ENCODE peak calls at places on chromosomes 11 and 22, in seven cellular contexts. W is HepG2, O is RWPE1, M is kidney, X is Caco-2, T is MCF 10A, B is astrocyte of the spinal cord. K is an unnamed sample.

GRCh38 chr11:20611892-20612291 is 12.5 kb downstream of the SLC6A5 start:
- DNase-seq in W (peak; percentile 25), O (no peak), M (no peak), X (no peak), T (peak; percentile 76), B (no peak), K (no peak)

GRCh38 chr11:75668508-75669297 is at the start of gene MAP6:
- DNase-seq in W (no peak), O (peak; percentile 38), M (no peak), X (peak; percentile 81), T (no peak), B (peak; percentile 10), K (peak; percentile 61)

GRCh38 chr22:47382164-47382890 is 619.9 kb downstream of the TBC1D22A start:
- DNase-seq in W (no peak), O (no peak), M (peak; percentile 32), X (no peak), T (no peak), B (no peak), K (no peak)

GRCh38 chr11:110761994-110762393 is 49.8 kb upstream of the ARHGAP20 start:
- DNase-seq in W (no peak), O (no peak), M (no peak), X (no peak), T (no peak), B (no peak), K (no peak)

GRCh38 chr11:35549787-35550186 is 24.4 kb upstream of the PAMR1 start:
- DNase-seq in W (no peak), O (peak; percentile 59), M (no peak), X (peak; percentile 16), T (peak; percentile 64), B (peak; percentile 98), K (peak; percentile 18)

GRCh38 chr22:23147632-23148387 is 2.5 kb downstream of the RAB36 start:
- DNase-seq in W (peak; percentile 21), O (no peak), M (no peak), X (peak; percentile 51), T (peak; percentile 54), B (peak; percentile 39), K (no peak)

GRCh38 chr11:7060828-7061227 is 28.0 kb upstream of the RBMXL2 start:
- DNase-seq in W (no peak), O (no peak), M (no peak), X (no peak), T (peak; percentile 5), B (peak; percentile 40), K (no peak)

GRCh38 chr22:29879738-29880137 is 3.2 kb upstream of the MTMR3 start:
- DNase-seq in W (no peak), O (peak; percentile 5), M (no peak), X (peak; percentile 25), T (no peak), B (no peak), K (no peak)

GRCh38 chr11:114070464-114071139 is 11.1 kb downstream of the ZBTB16 start:
- DNase-seq in W (no peak), O (no peak), M (no peak), X (no peak), T (no peak), B (no peak), K (no peak)

GRCh38 chr11:122758974-122759373 is 79.3 kb upstream of the CRTAM start:
- DNase-seq in W (no peak), O (peak; percentile 25), M (no peak), X (no peak), T (peak; percentile 51), B (peak; percentile 77), K (no peak)

GRCh38 chr22:46574993-46575914 is 37.8 kb upstream of the CELSR1 start:
- DNase-seq in W (peak; percentile 84), O (no peak), M (peak; percentile 81), X (peak; percentile 62), T (peak; percentile 16), B (no peak), K (no peak)

GRCh38 chr22:42162728-42163489 is 32.3 kb upstream of the CYP2D6 start:
- DNase-seq in W (no peak), O (peak; percentile 55), M (no peak), X (no peak), T (peak; percentile 75), B (no peak), K (no peak)

GRCh38 chr22:44729391-44730012 is 22.9 kb upstream of the ARHGAP8 start:
- DNase-seq in W (no peak), O (no peak), M (no peak), X (no peak), T (no peak), B (peak; percentile 50), K (no peak)

GRCh38 chr11:95698939-95699562 is 90.5 kb downstream of the FAM76B start:
- DNase-seq in W (peak; percentile 14), O (no peak), M (no peak), X (no peak), T (peak; percentile 9), B (no peak), K (no peak)

GRCh38 chr11:129611661-129612566 is 203.7 kb upstream of the TMEM45B start:
- DNase-seq in W (no peak), O (no peak), M (no peak), X (no peak), T (no peak), B (peak; percentile 5), K (no peak)

GRCh38 chr11:119101367-119101758 is 290 bp downstream of the DPAGT1 start:
- DNase-seq in W (peak; percentile 38), O (no peak), M (no peak), X (no peak), T (peak; percentile 41), B (no peak), K (peak; percentile 50)

GRCh38 chr11:119101759-119102423 is at the start of gene DPAGT1:
- DNase-seq in W (peak; percentile 94), O (peak; percentile 92), M (peak; percentile 94), X (peak; percentile 97), T (peak; percentile 99), B (peak; percentile 98), K (peak; percentile 81)

GRCh38 chr11:119099707-119100106 is 1.9 kb downstream of the DPAGT1 start:
- DNase-seq in W (no peak), O (no peak), M (no peak), X (no peak), T (no peak), B (no peak), K (no peak)

GRCh38 chr11:119100960-119101349 is 698 bp downstream of the DPAGT1 start:
- DNase-seq in W (no peak), O (no peak), M (no peak), X (no peak), T (no peak), B (no peak), K (no peak)

DNA sequence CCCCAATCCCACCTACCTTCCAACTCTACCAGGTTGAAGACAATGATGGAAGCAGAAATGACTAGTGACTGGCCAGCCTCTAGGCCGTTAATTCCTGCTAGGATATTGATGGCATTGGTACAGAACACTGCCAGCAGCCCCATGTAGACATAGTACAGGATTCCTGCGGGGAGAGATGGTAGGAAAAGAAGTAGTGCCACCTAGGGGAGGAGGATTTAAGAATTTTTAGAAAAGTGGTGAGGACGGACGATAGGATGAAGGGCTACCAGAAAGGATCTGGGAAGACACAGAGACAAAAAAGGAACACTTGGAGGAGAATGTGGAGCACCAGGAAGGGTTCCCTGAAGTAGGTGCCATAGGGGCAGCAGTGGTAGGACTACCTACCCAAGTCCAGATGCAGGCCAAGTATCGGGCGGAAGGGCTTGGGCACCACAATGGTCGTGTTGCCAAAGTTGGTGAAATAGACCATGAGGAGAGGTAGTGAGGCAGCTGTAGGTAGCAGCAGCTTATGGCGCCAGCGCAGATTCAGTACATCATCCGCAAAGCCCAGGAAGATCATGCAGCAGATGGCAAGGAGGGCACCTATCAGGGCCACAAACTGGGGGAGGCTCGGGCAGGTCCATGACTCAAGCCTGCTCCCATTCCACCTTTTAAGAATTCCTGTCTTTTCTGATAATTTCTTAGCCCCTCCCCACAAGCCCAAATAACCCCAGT is 1.2 kb downstream of the DPAGT1 start:
- DNase-seq in W (peak; percentile 62), O (no peak), M (no peak), X (peak; percentile 66), T (peak; percentile 67), B (peak; percentile 47), K (no peak)
- TF ChIP-seq CTCF in W (peak; percentile 73), O (peak; percentile 70), M (no peak), X (peak; percentile 62), T (peak; percentile 51), B (peak; percentile 44), K (peak; percentile 28)

DNA sequence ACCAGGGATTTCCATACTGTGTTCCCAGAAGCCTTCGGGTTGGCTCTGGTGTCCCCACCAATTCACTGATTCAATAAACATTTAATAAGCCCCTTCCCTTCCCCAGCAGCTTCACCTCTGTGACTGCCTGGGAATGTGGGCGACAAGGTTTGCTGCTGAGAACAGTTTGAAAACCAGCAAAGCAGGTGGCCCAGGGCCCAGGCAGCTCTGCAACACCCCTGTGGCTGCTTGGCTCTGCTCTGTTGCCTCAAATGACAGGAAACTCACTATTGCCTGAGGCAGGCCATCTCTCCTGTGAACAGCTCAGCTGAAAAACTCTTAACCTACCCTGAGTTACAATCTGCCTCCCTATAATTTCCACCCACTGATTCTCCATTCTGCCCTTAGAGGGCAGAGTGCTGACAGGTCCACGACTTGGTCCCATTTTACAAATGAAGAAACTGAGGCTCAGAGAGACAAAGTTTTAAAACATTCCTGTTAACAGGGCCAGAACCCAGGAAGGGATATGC is 10.5 kb downstream of the ADORA2A start:
- DNase-seq in W (no peak), O (no peak), M (peak; percentile 32), X (no peak), T (peak; percentile 20), B (no peak), K (no peak)
- TF ChIP-seq CTCF in W (peak; percentile 25), O (no peak), M (no peak), X (no peak), T (peak; percentile 16), B (no peak), K (no peak)

DNA sequence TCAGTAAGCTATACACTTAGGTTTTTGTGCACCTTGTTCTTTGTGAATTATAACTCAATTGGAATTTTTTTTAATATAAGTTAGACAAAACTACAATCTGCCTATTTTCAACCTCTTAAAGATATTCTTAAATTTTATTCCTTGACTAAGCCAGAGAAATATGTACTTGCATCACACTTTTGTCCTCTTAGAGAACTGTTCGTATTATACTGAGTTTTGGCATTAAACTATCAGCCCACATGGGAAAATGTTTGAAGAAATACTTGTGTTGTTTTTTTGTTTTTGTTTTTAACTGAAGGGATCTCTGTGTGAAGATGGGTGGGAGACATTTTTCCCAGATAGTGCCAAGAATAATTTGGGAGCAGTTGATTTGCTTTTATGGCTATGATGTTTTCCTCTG is 25.3 kb downstream of the CEP295 start:
- DNase-seq in W (no peak), O (no peak), M (no peak), X (no peak), T (peak; percentile 34), B (peak; percentile 12), K (no peak)
- TF ChIP-seq CTCF in W (no peak), O (no peak), M (no peak), X (no peak), T (no peak), B (no peak), K (no peak)

DNA sequence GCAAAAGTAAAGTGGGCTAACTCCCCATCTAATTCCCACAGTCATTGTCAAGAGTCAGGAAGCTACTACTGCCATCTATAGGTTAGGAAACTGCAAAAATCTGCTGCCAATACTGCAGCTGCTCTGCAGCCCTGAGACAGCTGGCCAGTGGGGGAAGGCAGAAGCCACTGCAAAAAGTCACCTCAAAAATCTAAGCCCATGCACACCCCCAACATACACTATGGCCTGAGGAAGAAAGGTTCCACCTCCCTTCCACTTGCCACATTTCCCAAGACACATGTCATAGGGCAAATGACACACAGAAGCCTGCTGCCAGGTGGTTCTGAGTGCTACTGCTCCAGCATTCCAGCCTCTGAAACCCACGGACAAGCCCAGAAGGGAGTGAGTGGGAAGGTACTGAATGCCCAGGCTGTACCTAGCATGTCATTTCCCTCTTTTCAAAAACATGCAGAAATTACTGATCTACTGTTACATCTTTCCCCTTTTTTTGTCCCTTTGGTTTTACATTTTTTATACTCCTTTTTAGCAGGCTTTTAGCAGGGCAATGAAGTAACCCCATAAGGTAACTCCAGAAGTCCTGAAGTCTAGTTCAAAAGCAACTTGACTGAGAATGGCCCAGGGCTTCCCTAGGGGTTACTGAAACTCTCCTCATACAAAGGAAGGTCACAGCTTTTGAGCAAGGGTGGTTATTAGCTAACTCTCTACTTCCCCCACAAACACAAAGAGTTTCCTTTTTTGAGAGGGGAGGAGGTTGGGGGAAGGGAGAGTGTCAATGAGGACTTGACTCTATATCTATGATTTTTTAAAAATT is 36.8 kb downstream of the DGCR2 start:
- DNase-seq in W (peak; percentile 26), O (no peak), M (no peak), X (peak; percentile 24), T (peak; percentile 38), B (peak; percentile 23), K (no peak)
- TF ChIP-seq CTCF in W (peak; percentile 60), O (peak; percentile 51), M (no peak), X (peak; percentile 35), T (peak; percentile 41), B (peak; percentile 58), K (peak; percentile 14)